ENCODE peak calls at places on chromosomes 5 and 9, in six cellular contexts. A is fibroblast of mammary gland; T is cardiac muscle cell; B is D721Med; R is Calu3; N is activated CD8-positive, alpha-beta T cell treated with anti-CD3 and anti-CD28 coated beads for 36 hours. Y is an unnamed sample.

GRCh38 chr5:140294753-140295152 is 8.1 kb downstream of the PFDN1 start:
- DNase-seq in A (no peak), T (no peak), B (no peak), R (no peak), N (no peak), Y (no peak)

GRCh38 chr5:96121362-96121761 is 159.7 kb upstream of the ELL2 start:
- DNase-seq in A (peak; percentile 18), T (no peak), B (no peak), R (no peak), N (no peak), Y (no peak)

GRCh38 chr9:37096628-37097027 is 23.7 kb upstream of the ZCCHC7 start:
- DNase-seq in A (no peak), T (no peak), B (no peak), R (no peak), N (no peak), Y (no peak)

GRCh38 chr9:761155-761792 is 80.2 kb upstream of the DMRT1 start:
- DNase-seq in A (peak; percentile 63), T (peak; percentile 55), B (no peak), R (no peak), N (no peak), Y (no peak)

GRCh38 chr5:8829322-8830029 is 716.4 kb downstream of the SEMA5A start:
- DNase-seq in A (peak; percentile 99), T (peak; percentile 99), B (no peak), R (peak; percentile 31), N (no peak), Y (peak; percentile 96)

GRCh38 chr9:137234055-137234697 is 3.5 kb downstream of the SLC34A3 start:
- DNase-seq in A (no peak), T (no peak), B (no peak), R (no peak), N (no peak), Y (no peak)

GRCh38 chr9:21265421-21266189 is 25.8 kb upstream of the IFNA14 start:
- DNase-seq in A (no peak), T (no peak), B (no peak), R (no peak), N (no peak), Y (no peak)

GRCh38 chr5:133113331-133114061 is 61.7 kb downstream of the HSPA4 start:
- DNase-seq in A (peak; percentile 46), T (peak; percentile 54), B (no peak), R (no peak), N (peak; percentile 68), Y (no peak)

GRCh38 chr5:135243194-135244191 is 155.5 kb downstream of the MACROH2A1 start:
- DNase-seq in A (no peak), T (peak; percentile 61), B (no peak), R (no peak), N (no peak), Y (no peak)

GRCh38 chr5:870973-871372 is 20.2 kb upstream of the ZDHHC11 start:
- DNase-seq in A (no peak), T (no peak), B (no peak), R (no peak), N (no peak), Y (no peak)

GRCh38 chr5:76691470-76692273 is 24.3 kb upstream of the F2R start:
- DNase-seq in A (peak; percentile 77), T (peak; percentile 71), B (no peak), R (no peak), N (no peak), Y (peak; percentile 26)

GRCh38 chr5:117999939-118000549 is 988.3 kb downstream of the DTWD2 start:
- DNase-seq in A (no peak), T (no peak), B (no peak), R (no peak), N (no peak), Y (peak; percentile 0)

GRCh38 chr5:79397080-79397479 is 116.9 kb downstream of the HOMER1 start:
- DNase-seq in A (no peak), T (no peak), B (no peak), R (no peak), N (no peak), Y (no peak)

GRCh38 chr9:113558632-113559502 is 95.3 kb downstream of the RGS3 start:
- DNase-seq in A (peak; percentile 96), T (peak; percentile 93), B (no peak), R (peak; percentile 9), N (no peak), Y (peak; percentile 69)

GRCh38 chr9:122835313-122835731 is 6.9 kb upstream of the PDCL start:
- DNase-seq in A (no peak), T (no peak), B (no peak), R (no peak), N (peak; percentile 45), Y (no peak)

GRCh38 chr5:91403404-91403803 is 20.3 kb upstream of the ARRDC3 start:
- DNase-seq in A (peak; percentile 77), T (no peak), B (no peak), R (no peak), N (no peak), Y (peak; percentile 90)

GRCh38 chr9:38393128-38393809 is 767 bp downstream of the ALDH1B1 start:
- DNase-seq in A (no peak), T (peak; percentile 7), B (no peak), R (no peak), N (peak; percentile 19), Y (peak; percentile 12)

GRCh38 chr9:72538926-72539702 is 17.7 kb downstream of the TMC1 start:
- DNase-seq in A (no peak), T (no peak), B (no peak), R (no peak), N (no peak), Y (no peak)

GRCh38 chr5:143101134-143101533 is 302.4 kb downstream of the NR3C1 start:
- DNase-seq in A (no peak), T (no peak), B (no peak), R (no peak), N (peak; percentile 21), Y (no peak)

GRCh38 chr5:73265641-73266040 is 92.6 kb downstream of the TMEM174 start:
- DNase-seq in A (no peak), T (no peak), B (no peak), R (no peak), N (no peak), Y (no peak)

GRCh38 chr5:135831439-135832262 is 2.8 kb upstream of the SLC25A48 start:
- DNase-seq in A (no peak), T (no peak), B (no peak), R (no peak), N (no peak), Y (no peak)

GRCh38 chr5:120886351-120886860 is 422.3 kb downstream of the PRR16 start:
- DNase-seq in A (no peak), T (no peak), B (no peak), R (no peak), N (no peak), Y (no peak)

GRCh38 chr5:140556438-140556837 is 835 bp downstream of the SRA1 start:
- DNase-seq in A (peak; percentile 36), T (peak; percentile 50), B (no peak), R (no peak), N (no peak), Y (peak; percentile 31)

GRCh38 chr9:129750010-129750409 is 2.8 kb downstream of the PTGES start:
- DNase-seq in A (peak; percentile 84), T (no peak), B (no peak), R (no peak), N (no peak), Y (peak; percentile 58)

GRCh38 chr9:79353856-79354520 is 217.8 kb upstream of the TLE4 start:
- DNase-seq in A (peak; percentile 0), T (peak; percentile 0), B (no peak), R (no peak), N (no peak), Y (peak; percentile 50)

GRCh38 chr5:156815988-156816599 is 34.0 kb upstream of the PPP1R2B start:
- DNase-seq in A (peak; percentile 36), T (peak; percentile 39), B (no peak), R (peak; percentile 64), N (peak; percentile 61), Y (peak; percentile 51)

GRCh38 chr5:173721259-173722232 is 105.1 kb upstream of the BOD1 start:
- DNase-seq in A (no peak), T (no peak), B (no peak), R (no peak), N (no peak), Y (no peak)
- TF ChIP-seq CTCF in A (no peak), T (no peak), B (no peak), R (no peak), N (no peak), Y (peak; percentile 3)

GRCh38 chr9:135343136-135343535 is 136.4 kb upstream of the PPP1R26 start:
- DNase-seq in A (no peak), T (no peak), B (no peak), R (no peak), N (no peak), Y (no peak)

GRCh38 chr9:135344915-135345500 is 134.6 kb upstream of the PPP1R26 start:
- DNase-seq in A (no peak), T (no peak), B (no peak), R (no peak), N (no peak), Y (no peak)

GRCh38 chr9:135343733-135344522 is 135.7 kb upstream of the PPP1R26 start:
- DNase-seq in A (peak; percentile 19), T (peak; percentile 46), B (peak; percentile 73), R (peak; percentile 59), N (peak; percentile 60), Y (peak; percentile 13)

GRCh38 chr9:135345775-135346433 is 133.7 kb upstream of the PPP1R26 start:
- DNase-seq in A (no peak), T (no peak), B (no peak), R (no peak), N (no peak), Y (no peak)

GRCh38 chr9:135344523-135344901 is 135.1 kb upstream of the PPP1R26 start:
- DNase-seq in A (no peak), T (no peak), B (peak; percentile 90), R (no peak), N (no peak), Y (no peak)
- TF ChIP-seq CTCF in A (no peak), T (no peak), B (peak; percentile 12), R (no peak), N (no peak), Y (no peak)

GRCh38 chr5:154642499-154643245 is 112.5 kb upstream of the LARP1 start:
- DNase-seq in A (peak; percentile 56), T (peak; percentile 53), B (no peak), R (peak; percentile 34), N (no peak), Y (no peak)
- TF ChIP-seq CTCF in A (peak; percentile 86), T (peak; percentile 71), B (peak; percentile 43), R (peak; percentile 38), N (no peak), Y (peak; percentile 64)

GRCh38 chr9:97598461-97599288 is 34.5 kb downstream of the TSTD2 start:
- DNase-seq in A (peak; percentile 84), T (peak; percentile 89), B (no peak), R (peak; percentile 72), N (peak; percentile 88), Y (peak; percentile 83)
- TF ChIP-seq CTCF in A (peak; percentile 98), T (peak; percentile 95), B (peak; percentile 74), R (peak; percentile 66), N (peak; percentile 78), Y (peak; percentile 98)

GRCh38 chr5:159262859-159263568 is at the start of gene UBLCP1:
- DNase-seq in A (peak; percentile 67), T (peak; percentile 83), B (peak; percentile 57), R (peak; percentile 84), N (peak; percentile 84), Y (peak; percentile 71)
- TF ChIP-seq CTCF in A (no peak), T (no peak), B (no peak), R (no peak), N (no peak), Y (no peak)

Y was measured in AG10803.